ENCODE peak calls at places on chromosomes 12 and 14, in six cellular contexts. U is AG20443, C is foreskin fibroblast, F is lung, N is WTC11, H is globus pallidus. A is an unnamed sample.

GRCh38 chr14:103260629-103261124 is 73.4 kb upstream of the EIF5 start:
- DNase-seq in U (peak; percentile 61), C (peak; percentile 48), F (peak; percentile 42), N (no peak), H (peak; percentile 29), A (peak; percentile 41)

GRCh38 chr12:84843588-84844144 is 68.9 kb downstream of the SLC6A15 start:
- DNase-seq in U (no peak), C (no peak), F (no peak), N (no peak), H (no peak), A (no peak)

GRCh38 chr14:94423465-94424056 is 29.0 kb downstream of the SERPINA11 start:
- DNase-seq in U (peak; percentile 77), C (peak; percentile 81), F (peak; percentile 73), N (peak; percentile 90), H (peak; percentile 63), A (peak; percentile 60)

GRCh38 chr12:95418142-95418541 is 55.8 kb upstream of the METAP2 start:
- DNase-seq in U (no peak), C (no peak), F (no peak), N (no peak), H (no peak), A (no peak)

GRCh38 chr14:98974113-98974512 is 297.9 kb downstream of the BCL11B start:
- DNase-seq in U (no peak), C (no peak), F (no peak), N (no peak), H (no peak), A (no peak)

GRCh38 chr14:64554551-64554950 is 4.8 kb downstream of the PPP1R36 start:
- DNase-seq in U (no peak), C (no peak), F (no peak), N (no peak), H (no peak), A (no peak)

GRCh38 chr12:113642672-113643071 is 171.0 kb upstream of the LHX5 start:
- DNase-seq in U (no peak), C (no peak), F (no peak), N (no peak), H (no peak), A (no peak)

GRCh38 chr14:76719664-76720063 is 41.6 kb upstream of the VASH1 start:
- DNase-seq in U (no peak), C (no peak), F (peak; percentile 25), N (no peak), H (no peak), A (no peak)

GRCh38 chr12:30166416-30166815 is 382.7 kb upstream of the TMTC1 start:
- DNase-seq in U (no peak), C (peak; percentile 11), F (no peak), N (no peak), H (no peak), A (no peak)

GRCh38 chr12:5191803-5192538 is 148.3 kb downstream of the KCNA5 start:
- DNase-seq in U (no peak), C (no peak), F (no peak), N (no peak), H (no peak), A (no peak)

GRCh38 chr12:88642675-88643431 is 62.6 kb upstream of the KITLG start:
- DNase-seq in U (no peak), C (no peak), F (no peak), N (no peak), H (no peak), A (no peak)

GRCh38 chr14:103301512-103302197 is 32.4 kb upstream of the EIF5 start:
- DNase-seq in U (no peak), C (no peak), F (no peak), N (no peak), H (no peak), A (no peak)

GRCh38 chr14:105885561-105886320 is 359.4 kb downstream of the TMEM121 start:
- DNase-seq in U (no peak), C (no peak), F (no peak), N (peak; percentile 1), H (no peak), A (no peak)

GRCh38 chr14:65495196-65495595 is 82.7 kb downstream of the FUT8 start:
- DNase-seq in U (peak; percentile 12), C (peak; percentile 27), F (no peak), N (no peak), H (no peak), A (no peak)

GRCh38 chr12:69595689-69596088 is 10.4 kb downstream of the CCT2 start:
- DNase-seq in U (no peak), C (no peak), F (no peak), N (no peak), H (no peak), A (no peak)

GRCh38 chr12:27779416-27779815 is 617 bp upstream of the KLHL42 start:
- DNase-seq in U (peak; percentile 30), C (peak; percentile 54), F (no peak), N (peak; percentile 14), H (peak; percentile 57), A (no peak)

GRCh38 chr14:78070344-78070743 is 99.8 kb upstream of the NRXN3 start:
- DNase-seq in U (no peak), C (no peak), F (no peak), N (no peak), H (no peak), A (no peak)

GRCh38 chr12:49092086-49092815 is 2.4 kb downstream of the DHH start:
- DNase-seq in U (peak; percentile 73), C (peak; percentile 78), F (no peak), N (peak; percentile 74), H (peak; percentile 59), A (no peak)

GRCh38 chr14:99191663-99192621 is 80.1 kb downstream of the BCL11B start:
- DNase-seq in U (peak; percentile 61), C (peak; percentile 22), F (peak; percentile 53), N (no peak), H (peak; percentile 21), A (peak; percentile 73)

GRCh38 chr14:22980672-22981089 is 1.7 kb downstream of the AJUBA start:
- DNase-seq in U (peak; percentile 92), C (peak; percentile 83), F (peak; percentile 60), N (peak; percentile 76), H (no peak), A (no peak)

GRCh38 chr14:57692671-57693070 is 173.2 kb downstream of the SLC35F4 start:
- DNase-seq in U (peak; percentile 55), C (peak; percentile 58), F (no peak), N (no peak), H (no peak), A (peak; percentile 15)

GRCh38 chr14:103862393-103862782 is 15.0 kb upstream of the PPP1R13B start:
- DNase-seq in U (peak; percentile 6), C (no peak), F (no peak), N (no peak), H (no peak), A (peak; percentile 37)

GRCh38 chr14:86575141-86575540 is 1045.2 kb downstream of the FLRT2 start:
- DNase-seq in U (peak; percentile 9), C (no peak), F (no peak), N (no peak), H (no peak), A (no peak)

GRCh38 chr14:90721619-90722305 is 94.5 kb downstream of the TTC7B start:
- DNase-seq in U (no peak), C (peak; percentile 21), F (no peak), N (no peak), H (no peak), A (no peak)

GRCh38 chr12:6226701-6227096 is 26.5 kb downstream of the CD9 start:
- DNase-seq in U (no peak), C (no peak), F (no peak), N (no peak), H (peak; percentile 39), A (no peak)

GRCh38 chr12:93742086-93742934 is 65.1 kb downstream of the CRADD start:
- DNase-seq in U (peak; percentile 91), C (peak; percentile 85), F (peak; percentile 82), N (peak; percentile 69), H (peak; percentile 77), A (peak; percentile 69)

GRCh38 chr14:61269321-61270083 is 11.6 kb downstream of the TMEM30B start:
- DNase-seq in U (peak; percentile 71), C (peak; percentile 86), F (peak; percentile 74), N (peak; percentile 74), H (peak; percentile 17), A (peak; percentile 72)

GRCh38 chr12:76018672-76019071 is 12.9 kb downstream of the PHLDA1 start:
- DNase-seq in U (no peak), C (no peak), F (no peak), N (no peak), H (no peak), A (no peak)

GRCh38 chr14:97336179-97336578 is 539.0 kb downstream of the VRK1 start:
- DNase-seq in U (no peak), C (no peak), F (no peak), N (no peak), H (no peak), A (no peak)

A was measured in H4.